ENCODE peak calls at places on chromosomes 11 and 22, in six cellular contexts. Z, W, Q, Y, G and S are unnamed samples.
A peak's percentile ranks its signal among the peaks of the same experiment; 100 is the strongest.

GRCh38 chr22:49566693-49567092 is 261.0 kb downstream of the BRD1 start:
- DNase-seq in Z (no peak), W (peak; percentile 6), Q (no peak), Y (no peak), G (peak; percentile 23), S (no peak)

GRCh38 chr22:43880743-43881055 is 11.1 kb downstream of the PNPLA5 start:
- DNase-seq in Z (no peak), W (no peak), Q (no peak), Y (no peak), G (peak; percentile 28), S (no peak)

GRCh38 chr22:44147821-44148574 is 32.7 kb upstream of the PARVG start:
- DNase-seq in Z (peak; percentile 89), W (no peak), Q (no peak), Y (peak; percentile 79), G (no peak), S (no peak)

GRCh38 chr11:126267650-126268049 is 1.0 kb downstream of the SRPRA start:
- DNase-seq in Z (no peak), W (peak; percentile 91), Q (no peak), Y (no peak), G (no peak), S (no peak)

GRCh38 chr11:118339281-118340045 is 3.0 kb downstream of the CD3D start:
- DNase-seq in Z (no peak), W (no peak), Q (no peak), Y (no peak), G (no peak), S (no peak)

GRCh38 chr11:122983438-122984185 is 2.0 kb upstream of the BSX start:
- DNase-seq in Z (no peak), W (no peak), Q (no peak), Y (no peak), G (no peak), S (no peak)

GRCh38 chr11:1122356-1123002 is 35.3 kb upstream of the MUC5AC start:
- DNase-seq in Z (no peak), W (no peak), Q (no peak), Y (no peak), G (no peak), S (no peak)

GRCh38 chr22:39003165-39003638 is 10.9 kb upstream of the APOBEC3C start:
- DNase-seq in Z (peak; percentile 78), W (peak; percentile 88), Q (peak; percentile 87), Y (peak; percentile 87), G (peak; percentile 78), S (peak; percentile 92)

GRCh38 chr11:84671325-84672019 is 955.7 kb downstream of the DLG2 start:
- DNase-seq in Z (no peak), W (peak; percentile 9), Q (no peak), Y (no peak), G (no peak), S (no peak)

GRCh38 chr22:50724616-50725015 is 13.4 kb upstream of the ACR start:
- DNase-seq in Z (no peak), W (no peak), Q (no peak), Y (no peak), G (no peak), S (no peak)

GRCh38 chr11:75262436-75262835 is 21.9 kb downstream of the TPBGL start:
- DNase-seq in Z (no peak), W (no peak), Q (no peak), Y (no peak), G (no peak), S (no peak)

GRCh38 chr11:76047766-76048165 is 158.5 kb downstream of the WNT11 start:
- DNase-seq in Z (no peak), W (no peak), Q (no peak), Y (no peak), G (no peak), S (peak; percentile 20)

GRCh38 chr11:16843307-16843706 is 104.9 kb downstream of the C11orf58 start:
- DNase-seq in Z (peak; percentile 67), W (peak; percentile 26), Q (no peak), Y (no peak), G (no peak), S (no peak)

GRCh38 chr11:21798216-21798615 is 394.7 kb upstream of the ANO5 start:
- DNase-seq in Z (no peak), W (no peak), Q (no peak), Y (no peak), G (no peak), S (no peak)

GRCh38 chr11:86955111-86955673 is at the start of gene FZD4:
- DNase-seq in Z (peak; percentile 97), W (peak; percentile 92), Q (peak; percentile 75), Y (peak; percentile 88), G (peak; percentile 96), S (peak; percentile 80)
- TF ChIP-seq CTCF in Z (no peak), W (peak; percentile 8), Q (no peak), Y (no peak), G (no peak), S (peak; percentile 16)

GRCh38 chr11:47247502-47247901 is 1.1 kb downstream of the ACP2 start:
- DNase-seq in Z (no peak), W (no peak), Q (no peak), Y (no peak), G (no peak), S (no peak)
- H3K4me3 ChIP-seq in Z (peak overlapping the region; percentile 69), W (peak overlapping the region; percentile 87), Q (no peak overlapping the region), Y (no peak overlapping the region), G (peak overlapping the region; percentile 66), S (no peak overlapping the region)

GRCh38 chr11:34406413-34406812 is 32.3 kb upstream of the CAT start:
- DNase-seq in Z (no peak), W (no peak), Q (no peak), Y (no peak), G (no peak), S (no peak)
- TF ChIP-seq CTCF in Z (no peak), W (no peak), Q (no peak), Y (no peak), G (no peak), S (no peak)

GRCh38 chr11:78351193-78351592 is 66.4 kb downstream of the GAB2 start:
- DNase-seq in Z (no peak), W (no peak), Q (no peak), Y (no peak), G (no peak), S (no peak)
- H3K4me3 ChIP-seq in Z (peak overlapping the region; percentile 20), W (no peak overlapping the region), Q (no peak overlapping the region), Y (no peak overlapping the region), G (peak overlapping the region; percentile 42), S (no peak overlapping the region)

GRCh38 chr11:70338594-70338993 is 59.7 kb upstream of the CTTN start:
- DNase-seq in Z (no peak), W (no peak), Q (no peak), Y (no peak), G (no peak), S (no peak)
- TF ChIP-seq CTCF in Z (no peak), W (no peak), Q (no peak), Y (no peak), G (no peak), S (no peak)

GRCh38 chr11:64804346-64805210 is 1.6 kb upstream of the MAP4K2 start:
- DNase-seq in Z (no peak), W (no peak), Q (no peak), Y (no peak), G (no peak), S (no peak)
- H3K4me3 ChIP-seq in Z (no peak overlapping the region), W (no peak overlapping the region), Q (no peak overlapping the region), Y (no peak overlapping the region), G (peak overlapping the region; percentile 66), S (no peak overlapping the region)

GRCh38 chr22:29753808-29754657 is 12.8 kb downstream of the ZMAT5 start:
- DNase-seq in Z (no peak), W (no peak), Q (no peak), Y (no peak), G (peak; percentile 66), S (no peak)
- TF ChIP-seq CTCF in Z (no peak), W (no peak), Q (no peak), Y (no peak), G (no peak), S (no peak)